ENCODE peak calls at places on chromosomes 12 and 14, in four cellular contexts. N is HCT116, J is IMR-90, V is GM12878. K is an unnamed sample.
A peak's percentile ranks its signal among the peaks of the same experiment; 100 is the strongest.

GRCh38 chr12:89827592-89827991 is 119.0 kb upstream of the ATP2B1 start:
- DNase-seq in N (no peak), J (no peak), V (no peak), K (no peak)

GRCh38 chr12:49881400-49882247 is 22.1 kb downstream of the FAIM2 start:
- DNase-seq in N (no peak), J (no peak), V (no peak), K (no peak)

GRCh38 chr14:56666294-56666693 is 86.7 kb downstream of the TMEM260 start:
- DNase-seq in N (no peak), J (no peak), V (no peak), K (no peak)

GRCh38 chr12:8948711-8949524 is 527 bp downstream of the M6PR start:
- DNase-seq in N (no peak), J (peak; percentile 40), V (no peak), K (peak; percentile 27)

GRCh38 chr12:49422038-49422575 is 54.8 kb downstream of the SPATS2 start:
- DNase-seq in N (no peak), J (no peak), V (no peak), K (no peak)

GRCh38 chr12:6370994-6371754 is 4.2 kb downstream of the SCNN1A start:
- DNase-seq in N (peak; percentile 95), J (peak; percentile 72), V (peak; percentile 34), K (peak; percentile 88)

GRCh38 chr14:81384900-81385299 is 15.2 kb downstream of the STON2 start:
- DNase-seq in N (no peak), J (no peak), V (no peak), K (no peak)

GRCh38 chr12:6312529-6313325 is 2.2 kb downstream of the PLEKHG6 start:
- DNase-seq in N (no peak), J (no peak), V (peak; percentile 94), K (peak; percentile 92)

GRCh38 chr14:78974691-78975090 is 804.5 kb downstream of the NRXN3 start:
- DNase-seq in N (no peak), J (peak; percentile 82), V (no peak), K (no peak)

GRCh38 chr14:61476737-61477410 is 155.5 kb downstream of the PRKCH start:
- DNase-seq in N (no peak), J (peak; percentile 99), V (no peak), K (peak; percentile 51)

GRCh38 chr12:131129839-131130238 is 176.1 kb downstream of the ADGRD1 start:
- DNase-seq in N (no peak), J (no peak), V (no peak), K (no peak)

GRCh38 chr12:131131808-131132117 is 178.1 kb downstream of the ADGRD1 start:
- DNase-seq in N (no peak), J (no peak), V (no peak), K (no peak)

GRCh38 chr12:131128556-131128955 is 174.8 kb downstream of the ADGRD1 start:
- DNase-seq in N (no peak), J (no peak), V (no peak), K (no peak)

GRCh38 chr12:131131077-131131807 is 177.5 kb downstream of the ADGRD1 start:
- DNase-seq in N (no peak), J (no peak), V (no peak), K (no peak)

GRCh38 chr12:131130311-131130911 is 176.7 kb downstream of the ADGRD1 start:
- DNase-seq in N (no peak), J (no peak), V (no peak), K (no peak)
- H3K9ac ChIP-seq in N (no peak overlapping the region), J (no peak overlapping the region), V (no peak overlapping the region), K (no peak overlapping the region)

DNA sequence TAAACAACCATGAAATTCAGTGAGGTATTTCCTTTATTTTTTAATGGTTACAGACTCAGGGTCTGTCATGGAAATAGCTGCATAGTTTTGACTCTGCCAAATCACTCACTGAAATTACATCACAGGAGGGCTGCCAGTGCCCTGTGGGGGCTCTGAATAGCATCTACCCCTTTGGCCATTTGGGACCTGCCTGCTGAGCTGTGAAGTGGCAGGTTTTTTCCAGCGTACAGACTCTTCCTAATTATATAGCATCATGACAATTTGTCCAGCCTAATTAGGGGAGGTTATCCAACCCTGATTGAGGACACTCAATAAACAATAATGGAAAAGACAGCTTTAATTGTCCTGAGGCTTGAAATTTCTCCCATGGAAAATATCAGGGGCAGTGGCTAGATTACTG is 1.8 kb upstream of the COCH start:
- DNase-seq in N (no peak), J (no peak), V (no peak), K (no peak)
- H3K27me3 ChIP-seq in N (no peaks in the 10 kb centered on the region), J (peaks cover 68% of the 10 kb centered on the region), V (peaks cover 6% of the 10 kb centered on the region), K (peaks cover 21% of the 10 kb centered on the region)

DNA sequence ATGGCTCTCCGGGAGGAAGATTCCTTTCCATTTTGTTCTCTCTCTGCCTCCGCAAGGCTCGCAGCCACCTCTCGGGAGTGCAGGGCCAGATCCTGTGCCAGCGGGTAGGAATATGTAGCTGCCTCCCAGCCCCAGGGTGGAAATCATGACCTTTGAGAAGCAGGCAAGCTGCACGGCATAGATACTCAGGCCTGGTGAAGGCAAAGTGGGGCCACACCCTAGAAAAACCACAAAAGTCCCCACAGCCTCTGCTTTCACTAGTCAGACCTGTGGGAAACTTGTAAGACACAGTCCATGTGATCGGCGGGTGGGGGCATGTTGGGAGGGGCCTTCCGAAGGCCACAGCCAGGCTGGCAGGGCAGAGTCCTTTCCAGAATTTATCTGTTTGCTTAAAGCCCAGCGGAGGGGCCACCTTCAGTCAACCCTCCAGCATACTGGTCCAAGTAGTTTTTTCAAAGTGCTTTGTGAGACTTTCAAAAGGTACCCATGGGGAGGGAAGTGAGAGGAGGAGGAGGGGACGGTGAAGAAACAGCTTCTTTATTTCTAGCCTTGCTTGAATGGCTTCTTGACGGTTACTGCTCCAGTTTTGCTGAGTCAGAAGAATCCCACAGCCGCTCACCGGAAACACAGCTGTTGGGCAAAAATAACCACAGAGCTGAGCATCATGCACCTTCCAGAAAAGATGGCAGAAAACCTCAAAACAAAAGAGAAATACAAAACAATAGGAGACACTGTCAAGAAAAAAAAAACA is at the start of gene MAP1LC3B2:
- DNase-seq in N (peak; percentile 36), J (peak; percentile 39), V (peak; percentile 97), K (peak; percentile 95)
- H3K9ac ChIP-seq in N (peak within 1 kb of the TSS; percentile 52), J (no peak within 1 kb of the TSS), V (peak within 1 kb of the TSS; percentile 69), K (peak within 1 kb of the TSS; percentile 58)

GRCh38 chr12:11433664-11434063 is 38.3 kb upstream of the PRB2 start:
- DNase-seq in N (no peak), J (no peak), V (no peak), K (no peak)

DNA sequence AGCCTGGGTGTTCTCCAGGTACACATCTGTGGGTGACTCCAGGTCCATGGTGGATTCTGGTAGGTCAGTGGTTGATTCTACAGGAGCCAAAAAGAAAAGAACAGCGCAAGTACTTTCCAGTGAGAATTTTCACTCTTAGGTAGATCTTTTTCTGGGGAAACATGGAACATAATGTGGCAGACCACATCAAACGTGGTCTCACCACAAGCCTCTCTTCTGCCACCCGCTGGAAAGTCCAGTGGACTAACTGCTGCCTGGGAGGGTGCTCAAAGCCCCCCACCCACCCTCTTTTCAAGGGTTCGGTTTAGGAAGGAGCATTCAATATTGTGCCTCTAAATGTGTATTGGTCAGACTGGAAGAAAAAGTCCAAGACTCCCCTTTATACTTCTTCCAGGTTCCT is 36.1 kb upstream of the PRB2 start:
- DNase-seq in N (no peak), J (no peak), V (no peak), K (no peak)
- H3K27me3 ChIP-seq in N (peaks cover 59% of the 10 kb centered on the region), J (no peaks in the 10 kb centered on the region), V (peaks cover 2% of the 10 kb centered on the region), K (no peaks in the 10 kb centered on the region)

DNA sequence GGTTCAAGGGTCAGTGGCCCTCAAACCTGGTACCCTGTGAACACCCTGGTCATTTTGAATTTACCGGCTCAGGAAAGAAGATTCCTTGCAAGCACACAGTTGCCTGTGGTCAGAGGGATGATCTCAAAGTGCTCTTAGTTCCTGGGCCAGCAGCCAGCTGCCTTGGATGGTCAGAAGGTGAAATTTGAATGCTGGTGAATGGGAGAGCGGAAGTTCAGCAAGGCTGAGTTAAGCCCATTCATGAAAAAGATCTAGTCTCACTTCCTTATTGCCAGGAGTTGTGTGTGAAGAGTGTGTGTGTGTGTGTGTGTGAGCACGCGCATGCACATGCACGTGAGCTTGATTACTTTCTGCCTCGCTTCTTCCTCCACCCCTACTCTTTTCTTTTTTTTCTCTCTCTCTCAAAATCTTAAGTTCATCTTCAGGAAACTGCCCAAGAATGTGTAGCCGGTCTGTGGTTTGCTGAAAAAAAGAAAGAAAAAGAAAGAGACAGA is 155.5 kb upstream of the CCND2 start:
- DNase-seq in N (no peak), J (peak; percentile 64), V (peak; percentile 89), K (peak; percentile 86)
- H3K9ac ChIP-seq in N (no peak overlapping the region), J (no peak overlapping the region), V (peak overlapping the region; percentile 83), K (peak overlapping the region; percentile 68)

GRCh38 chr14:69561893-69562292 is 12.8 kb downstream of the CCDC177 start:
- DNase-seq in N (no peak), J (no peak), V (no peak), K (no peak)

GRCh38 chr14:69554500-69554899 is 20.2 kb downstream of the CCDC177 start:
- DNase-seq in N (no peak), J (no peak), V (no peak), K (no peak)

GRCh38 chr14:69560826-69561225 is 13.8 kb downstream of the CCDC177 start:
- DNase-seq in N (no peak), J (no peak), V (no peak), K (no peak)

GRCh38 chr14:69558774-69559173 is 15.9 kb downstream of the CCDC177 start:
- DNase-seq in N (no peak), J (no peak), V (no peak), K (no peak)

GRCh38 chr14:69559581-69560011 is 15.1 kb downstream of the CCDC177 start:
- DNase-seq in N (no peak), J (no peak), V (no peak), K (no peak)
- H3K27me3 ChIP-seq in N (peaks cover 33% of the 10 kb centered on the region), J (peaks cover 67% of the 10 kb centered on the region), V (peaks cover 1% of the 10 kb centered on the region), K (no peaks in the 10 kb centered on the region)